ENCODE peak calls at places on chromosome 9, in five cellular contexts. I, T, N, Y and Q are unnamed samples.

GRCh38 chr9:97315550-97315949 is 8.1 kb downstream of the CCDC180 start:
- DNase-seq in I (no peak), T (peak; percentile 50), N (no peak), Y (no peak), Q (no peak)

GRCh38 chr9:1337169-1337568 is 287.0 kb downstream of the DMRT2 start:
- DNase-seq in I (no peak), T (no peak), N (peak; percentile 3), Y (no peak), Q (no peak)

GRCh38 chr9:89597711-89598707 is 6.8 kb upstream of the GADD45G start:
- DNase-seq in I (peak; percentile 46), T (peak; percentile 77), N (peak; percentile 74), Y (peak; percentile 24), Q (peak; percentile 77)

GRCh38 chr9:28808042-28808441 is 1234.8 kb upstream of the C9orf72 start:
- DNase-seq in I (no peak), T (no peak), N (no peak), Y (no peak), Q (no peak)

GRCh38 chr9:93084471-93084881 is 11.5 kb upstream of the CARD19 start:
- DNase-seq in I (no peak), T (no peak), N (no peak), Y (no peak), Q (no peak)

GRCh38 chr9:94782367-94783120 is 56.0 kb downstream of the AOPEP start:
- DNase-seq in I (no peak), T (peak; percentile 84), N (no peak), Y (no peak), Q (no peak)

GRCh38 chr9:114448706-114449105 is 56.6 kb downstream of the WHRN start:
- DNase-seq in I (no peak), T (peak; percentile 2), N (no peak), Y (no peak), Q (no peak)

GRCh38 chr9:6106576-6107339 is 91.3 kb upstream of the RANBP6 start:
- DNase-seq in I (peak; percentile 25), T (peak; percentile 62), N (peak; percentile 70), Y (peak; percentile 55), Q (peak; percentile 22)

GRCh38 chr9:89313842-89314241 is 2.8 kb downstream of the CKS2 start:
- DNase-seq in I (no peak), T (peak; percentile 36), N (no peak), Y (no peak), Q (no peak)

GRCh38 chr9:129319938-129320481 is 141.9 kb upstream of the IER5L start:
- DNase-seq in I (no peak), T (no peak), N (no peak), Y (no peak), Q (no peak)

GRCh38 chr9:90300901-90301688 is 341.5 kb downstream of the DIRAS2 start:
- DNase-seq in I (no peak), T (peak; percentile 78), N (no peak), Y (peak; percentile 82), Q (peak; percentile 73)

GRCh38 chr9:72459308-72459707 is 62.1 kb upstream of the TMC1 start:
- DNase-seq in I (no peak), T (no peak), N (no peak), Y (no peak), Q (no peak)

GRCh38 chr9:72458153-72458552 is 63.3 kb upstream of the TMC1 start:
- DNase-seq in I (no peak), T (no peak), N (no peak), Y (no peak), Q (no peak)

GRCh38 chr9:72457366-72457765 is 64.0 kb upstream of the TMC1 start:
- DNase-seq in I (no peak), T (no peak), N (no peak), Y (no peak), Q (no peak)

GRCh38 chr9:72462340-72462739 is 59.1 kb upstream of the TMC1 start:
- DNase-seq in I (no peak), T (peak; percentile 41), N (no peak), Y (no peak), Q (no peak)

GRCh38 chr9:72460342-72461312 is 60.8 kb upstream of the TMC1 start:
- DNase-seq in I (no peak), T (no peak), N (no peak), Y (peak; percentile 48), Q (peak; percentile 50)
- H3K4me1 ChIP-seq in I (peaks cover 29% of the 10 kb centered on the region), T (peaks cover 3% of the 10 kb centered on the region), N (peaks cover 6% of the 10 kb centered on the region), Y (peaks cover 77% of the 10 kb centered on the region), Q (no peaks in the 10 kb centered on the region)

GRCh38 chr9:131704988-131705387 is 34.9 kb downstream of the RAPGEF1 start:
- DNase-seq in I (no peak), T (no peak), N (no peak), Y (no peak), Q (no peak)
- H3K4me3 ChIP-seq in I (no peak overlapping the region), T (no peak overlapping the region), N (no peak overlapping the region), Y (no peak overlapping the region), Q (no peak overlapping the region)

GRCh38 chr9:110921705-110922104 is 116.6 kb downstream of the LPAR1 start:
- DNase-seq in I (no peak), T (no peak), N (no peak), Y (no peak), Q (no peak)

GRCh38 chr9:110922145-110922544 is 116.1 kb downstream of the LPAR1 start:
- DNase-seq in I (no peak), T (no peak), N (no peak), Y (no peak), Q (no peak)

GRCh38 chr9:110928604-110929003 is 109.7 kb downstream of the LPAR1 start:
- DNase-seq in I (no peak), T (no peak), N (no peak), Y (no peak), Q (no peak)

GRCh38 chr9:110923601-110924000 is 114.7 kb downstream of the LPAR1 start:
- DNase-seq in I (no peak), T (no peak), N (no peak), Y (no peak), Q (no peak)

GRCh38 chr9:110926828-110927227 is 111.4 kb downstream of the LPAR1 start:
- DNase-seq in I (no peak), T (no peak), N (no peak), Y (no peak), Q (peak; percentile 94)
- H3K4me1 ChIP-seq in I (no peaks in the 10 kb centered on the region), T (peaks cover 20% of the 10 kb centered on the region), N (no peaks in the 10 kb centered on the region), Y (peaks cover 17% of the 10 kb centered on the region), Q (no peaks in the 10 kb centered on the region)

GRCh38 chr9:120564589-120564988 is 15.4 kb downstream of the CDK5RAP2 start:
- DNase-seq in I (no peak), T (no peak), N (no peak), Y (no peak), Q (no peak)
- H3K4me3 ChIP-seq in I (no peak overlapping the region), T (no peak overlapping the region), N (no peak overlapping the region), Y (no peak overlapping the region), Q (no peak overlapping the region)

GRCh38 chr9:120924698-120925534 is 1.7 kb downstream of the TRAF1 start:
- DNase-seq in I (no peak), T (no peak), N (no peak), Y (no peak), Q (no peak)
- H3K4me1 ChIP-seq in I (peaks cover 32% of the 10 kb centered on the region), T (peaks cover 35% of the 10 kb centered on the region), N (peaks cover 29% of the 10 kb centered on the region), Y (peaks cover 29% of the 10 kb centered on the region), Q (peaks cover 12% of the 10 kb centered on the region)

DNA sequence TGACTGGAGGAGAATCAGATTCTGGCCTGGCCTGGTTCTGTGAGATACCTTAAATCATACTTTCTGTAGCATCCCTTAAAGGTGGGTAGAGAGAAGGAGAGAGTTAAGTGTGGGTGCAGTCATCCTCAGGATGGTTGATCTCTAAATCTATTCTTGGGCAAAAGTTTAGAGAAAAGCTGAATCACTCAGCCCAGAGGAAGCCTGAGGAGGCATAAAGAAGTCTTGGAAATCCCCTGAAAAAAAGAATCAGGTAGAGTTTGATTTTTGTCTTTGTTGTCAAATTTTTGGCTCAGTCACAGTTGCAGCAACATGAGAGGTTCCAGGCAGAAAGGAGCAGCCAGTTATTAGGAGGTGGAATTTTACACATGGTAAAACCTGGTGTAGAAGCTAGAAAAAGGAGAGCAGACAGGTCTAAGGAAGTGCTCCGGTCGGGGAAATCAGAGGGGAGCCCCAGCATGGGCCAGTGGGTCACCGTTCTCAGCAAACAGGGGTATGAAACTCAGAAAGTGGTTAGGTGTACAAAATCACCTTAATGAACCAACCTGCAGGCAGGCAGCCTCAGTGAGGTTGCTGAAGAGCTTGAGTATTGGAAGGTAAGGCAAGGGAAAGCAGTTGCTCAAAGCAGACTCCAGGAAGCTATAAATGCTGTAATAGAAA is 116.2 kb upstream of the CNTLN start:
- DNase-seq in I (no peak), T (no peak), N (no peak), Y (no peak), Q (no peak)
- H3K4me3 ChIP-seq in I (no peak overlapping the region), T (peak overlapping the region; percentile 17), N (no peak overlapping the region), Y (no peak overlapping the region), Q (no peak overlapping the region)

GRCh38 chr9:137052998-137053943 is 590 bp downstream of the ENTPD2 start:
- DNase-seq in I (no peak), T (no peak), N (no peak), Y (no peak), Q (no peak)

GRCh38 chr9:137052293-137052692 is 1.6 kb downstream of the ENTPD2 start:
- DNase-seq in I (no peak), T (no peak), N (no peak), Y (no peak), Q (no peak)

GRCh38 chr9:137049544-137050449 is 3.8 kb upstream of the NPDC1 start:
- DNase-seq in I (no peak), T (peak; percentile 84), N (peak; percentile 81), Y (peak; percentile 73), Q (peak; percentile 66)

GRCh38 chr9:137050570-137050969 is 3.3 kb downstream of the ENTPD2 start:
- DNase-seq in I (no peak), T (no peak), N (no peak), Y (no peak), Q (no peak)

GRCh38 chr9:137051145-137051724 is 2.6 kb downstream of the ENTPD2 start:
- DNase-seq in I (no peak), T (no peak), N (no peak), Y (no peak), Q (no peak)
- H3K4me1 ChIP-seq in I (peaks cover 29% of the 10 kb centered on the region), T (peaks cover 3% of the 10 kb centered on the region), N (no peaks in the 10 kb centered on the region), Y (peaks cover 32% of the 10 kb centered on the region), Q (peaks cover 2% of the 10 kb centered on the region)